ENCODE peak calls at places on chromosomes 5 and 9, in seven cellular contexts. One of them, this sample, is unnamed.

GRCh38 chr9:87667164-87667738 is 58.7 kb upstream of the CTSL start:
- DNase-seq in fibroblast of pulmonary artery: peak
- DNase-seq in heart left ventricle: no peak
- DNase-seq in adrenal gland: no peak
- DNase-seq in ovary: no peak
- DNase-seq in neuronal stem cell: no peak
- DNase-seq in cardiac fibroblast: peak
- DNase-seq in this sample: no peak

GRCh38 chr5:82183828-82184227 is 94.3 kb downstream of the RPS23 start:
- DNase-seq in fibroblast of pulmonary artery: peak
- DNase-seq in heart left ventricle: no peak
- DNase-seq in adrenal gland: no peak
- DNase-seq in ovary: no peak
- DNase-seq in neuronal stem cell: no peak
- DNase-seq in cardiac fibroblast: peak
- DNase-seq in this sample: peak

GRCh38 chr9:94096819-94097577 is 12.7 kb downstream of the PTPDC1 start:
- DNase-seq in fibroblast of pulmonary artery: no peak
- DNase-seq in heart left ventricle: no peak
- DNase-seq in adrenal gland: no peak
- DNase-seq in ovary: no peak
- DNase-seq in neuronal stem cell: no peak
- DNase-seq in cardiac fibroblast: no peak
- DNase-seq in this sample: no peak

GRCh38 chr9:135369401-135369800 is 110.2 kb upstream of the PPP1R26 start:
- DNase-seq in fibroblast of pulmonary artery: no peak
- DNase-seq in heart left ventricle: no peak
- DNase-seq in adrenal gland: no peak
- DNase-seq in ovary: no peak
- DNase-seq in neuronal stem cell: no peak
- DNase-seq in cardiac fibroblast: no peak
- DNase-seq in this sample: no peak

GRCh38 chr5:138449501-138450239 is 10.8 kb downstream of the REEP2 start:
- DNase-seq in fibroblast of pulmonary artery: peak
- DNase-seq in heart left ventricle: peak
- DNase-seq in adrenal gland: peak
- DNase-seq in ovary: peak
- DNase-seq in neuronal stem cell: peak
- DNase-seq in cardiac fibroblast: peak
- DNase-seq in this sample: peak

GRCh38 chr5:140357731-140358093 is 2.3 kb upstream of the SLC4A9 start:
- DNase-seq in fibroblast of pulmonary artery: peak
- DNase-seq in heart left ventricle: peak
- DNase-seq in adrenal gland: peak
- DNase-seq in ovary: peak
- DNase-seq in neuronal stem cell: peak
- DNase-seq in cardiac fibroblast: peak
- DNase-seq in this sample: peak

GRCh38 chr5:139342423-139342723 is 719 bp downstream of the PAIP2 start:
- DNase-seq in fibroblast of pulmonary artery: no peak
- DNase-seq in heart left ventricle: no peak
- DNase-seq in adrenal gland: no peak
- DNase-seq in ovary: no peak
- DNase-seq in neuronal stem cell: no peak
- DNase-seq in cardiac fibroblast: no peak
- DNase-seq in this sample: no peak

GRCh38 chr9:6757988-6758417 is 230 bp downstream of the KDM4C start:
- DNase-seq in fibroblast of pulmonary artery: no peak
- DNase-seq in heart left ventricle: peak
- DNase-seq in adrenal gland: peak
- DNase-seq in ovary: no peak
- DNase-seq in neuronal stem cell: peak
- DNase-seq in cardiac fibroblast: no peak
- DNase-seq in this sample: no peak

GRCh38 chr9:121887553-121888437 is 205.3 kb downstream of the TTLL11 start:
- DNase-seq in fibroblast of pulmonary artery: no peak
- DNase-seq in heart left ventricle: peak
- DNase-seq in adrenal gland: no peak
- DNase-seq in ovary: no peak
- DNase-seq in neuronal stem cell: no peak
- DNase-seq in cardiac fibroblast: no peak
- DNase-seq in this sample: no peak

GRCh38 chr5:159341914-159342313 is 11.6 kb upstream of the IL12B start:
- DNase-seq in fibroblast of pulmonary artery: peak
- DNase-seq in heart left ventricle: peak
- DNase-seq in adrenal gland: peak
- DNase-seq in ovary: no peak
- DNase-seq in neuronal stem cell: no peak
- DNase-seq in cardiac fibroblast: peak
- DNase-seq in this sample: peak

GRCh38 chr9:72428329-72428728 is 63.3 kb upstream of the ZFAND5 start:
- DNase-seq in fibroblast of pulmonary artery: peak
- DNase-seq in heart left ventricle: no peak
- DNase-seq in adrenal gland: no peak
- DNase-seq in ovary: no peak
- DNase-seq in neuronal stem cell: no peak
- DNase-seq in cardiac fibroblast: peak
- DNase-seq in this sample: peak

GRCh38 chr5:177470759-177471536 is 2.5 kb downstream of the DBN1 start:
- DNase-seq in fibroblast of pulmonary artery: no peak
- DNase-seq in heart left ventricle: no peak
- DNase-seq in adrenal gland: no peak
- DNase-seq in ovary: no peak
- DNase-seq in neuronal stem cell: no peak
- DNase-seq in cardiac fibroblast: no peak
- DNase-seq in this sample: peak

GRCh38 chr5:73231245-73231778 is 58.3 kb downstream of the TMEM174 start:
- DNase-seq in fibroblast of pulmonary artery: no peak
- DNase-seq in heart left ventricle: no peak
- DNase-seq in adrenal gland: no peak
- DNase-seq in ovary: no peak
- DNase-seq in neuronal stem cell: no peak
- DNase-seq in cardiac fibroblast: no peak
- DNase-seq in this sample: no peak

GRCh38 chr9:78606011-78606410 is 309.1 kb downstream of the PSAT1 start:
- DNase-seq in fibroblast of pulmonary artery: peak
- DNase-seq in heart left ventricle: no peak
- DNase-seq in adrenal gland: no peak
- DNase-seq in ovary: no peak
- DNase-seq in neuronal stem cell: no peak
- DNase-seq in cardiac fibroblast: peak
- DNase-seq in this sample: peak

GRCh38 chr5:59773286-59773685 is 120.2 kb downstream of the PDE4D start:
- DNase-seq in fibroblast of pulmonary artery: no peak
- DNase-seq in heart left ventricle: no peak
- DNase-seq in adrenal gland: no peak
- DNase-seq in ovary: no peak
- DNase-seq in neuronal stem cell: no peak
- DNase-seq in cardiac fibroblast: no peak
- DNase-seq in this sample: no peak

GRCh38 chr5:132751444-132751843 is 4.2 kb downstream of the CCNI2 start:
- DNase-seq in fibroblast of pulmonary artery: peak
- DNase-seq in heart left ventricle: no peak
- DNase-seq in adrenal gland: no peak
- DNase-seq in ovary: no peak
- DNase-seq in neuronal stem cell: no peak
- DNase-seq in cardiac fibroblast: peak
- DNase-seq in this sample: peak

GRCh38 chr5:111584651-111585050 is 72.3 kb upstream of the STARD4 start:
- DNase-seq in fibroblast of pulmonary artery: peak
- DNase-seq in heart left ventricle: no peak
- DNase-seq in adrenal gland: no peak
- DNase-seq in ovary: no peak
- DNase-seq in neuronal stem cell: no peak
- DNase-seq in cardiac fibroblast: peak
- DNase-seq in this sample: peak

GRCh38 chr5:73902327-73903051 is 276.5 kb downstream of the ARHGEF28 start:
- DNase-seq in fibroblast of pulmonary artery: peak
- DNase-seq in heart left ventricle: peak
- DNase-seq in adrenal gland: no peak
- DNase-seq in ovary: no peak
- DNase-seq in neuronal stem cell: peak
- DNase-seq in cardiac fibroblast: peak
- DNase-seq in this sample: peak

GRCh38 chr5:76689321-76690026 is 26.5 kb upstream of the F2R start:
- DNase-seq in fibroblast of pulmonary artery: peak
- DNase-seq in heart left ventricle: no peak
- DNase-seq in adrenal gland: no peak
- DNase-seq in ovary: no peak
- DNase-seq in neuronal stem cell: no peak
- DNase-seq in cardiac fibroblast: peak
- DNase-seq in this sample: peak

GRCh38 chr5:1161832-1162229 is 39.6 kb upstream of the SLC6A19 start:
- DNase-seq in fibroblast of pulmonary artery: no peak
- DNase-seq in heart left ventricle: peak
- DNase-seq in adrenal gland: peak
- DNase-seq in ovary: no peak
- DNase-seq in neuronal stem cell: no peak
- DNase-seq in cardiac fibroblast: peak
- DNase-seq in this sample: no peak

GRCh38 chr9:135887585-135888050 is 19.7 kb downstream of the CAMSAP1 start:
- DNase-seq in fibroblast of pulmonary artery: no peak
- DNase-seq in heart left ventricle: peak
- DNase-seq in adrenal gland: no peak
- DNase-seq in ovary: no peak
- DNase-seq in neuronal stem cell: no peak
- DNase-seq in cardiac fibroblast: no peak
- DNase-seq in this sample: no peak

GRCh38 chr5:143418140-143418866 is 14.8 kb upstream of the NR3C1 start:
- DNase-seq in fibroblast of pulmonary artery: no peak
- DNase-seq in heart left ventricle: no peak
- DNase-seq in adrenal gland: no peak
- DNase-seq in ovary: no peak
- DNase-seq in neuronal stem cell: no peak
- DNase-seq in cardiac fibroblast: no peak
- DNase-seq in this sample: no peak

DNA sequence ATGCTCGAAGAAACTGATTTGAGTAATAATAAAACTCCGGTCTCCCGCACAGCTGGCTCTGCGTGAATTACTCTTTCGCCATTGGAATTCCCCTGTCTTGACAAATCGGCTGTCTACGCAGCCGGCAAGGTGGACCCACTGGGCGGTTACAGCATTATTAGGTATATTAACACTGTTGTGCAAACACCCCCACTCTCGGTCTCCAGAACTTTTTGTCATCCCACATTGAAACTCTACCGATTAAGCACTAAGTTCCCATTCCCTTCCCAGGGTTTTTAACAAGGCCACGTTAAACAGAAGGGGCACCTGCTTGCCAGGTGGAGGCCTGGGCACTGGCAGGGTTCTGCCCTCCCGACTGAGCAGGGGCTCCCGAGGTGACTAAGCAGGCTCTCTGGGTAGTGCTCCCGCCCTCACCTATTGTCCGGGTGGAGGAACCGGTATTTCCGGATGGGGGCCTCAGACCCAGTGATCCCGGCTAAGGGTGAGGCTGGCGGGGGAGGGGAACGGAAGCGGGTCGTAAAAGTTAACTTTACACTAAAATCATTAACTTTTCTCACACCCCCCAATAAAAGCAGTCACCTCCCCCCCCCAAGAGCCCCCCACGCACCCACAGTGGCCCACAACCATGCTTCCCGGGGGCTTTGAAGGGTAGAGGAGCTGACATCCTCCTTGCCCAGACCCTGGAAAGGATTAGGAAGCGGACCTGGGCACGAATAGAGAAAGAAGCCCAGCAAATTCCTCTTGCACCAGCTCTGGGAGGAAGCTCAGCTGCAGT is 53.5 kb upstream of the TJP2 start:
- DNase-seq in fibroblast of pulmonary artery: no peak
- DNase-seq in heart left ventricle: peak
- DNase-seq in adrenal gland: no peak
- DNase-seq in ovary: peak
- DNase-seq in neuronal stem cell: peak
- DNase-seq in cardiac fibroblast: no peak
- DNase-seq in this sample: no peak
- H3K4me3 ChIP-seq in fibroblast of pulmonary artery: peak
- H3K4me3 ChIP-seq in heart left ventricle: peak
- H3K4me3 ChIP-seq in adrenal gland: peak
- H3K4me3 ChIP-seq in ovary: peak
- H3K4me3 ChIP-seq in neuronal stem cell: peak
- H3K4me3 ChIP-seq in cardiac fibroblast: peak
- H3K4me3 ChIP-seq in this sample: peak

GRCh38 chr9:38035873-38036272 is 33.2 kb downstream of the SHB start:
- DNase-seq in fibroblast of pulmonary artery: peak
- DNase-seq in heart left ventricle: no peak
- DNase-seq in adrenal gland: no peak
- DNase-seq in ovary: no peak
- DNase-seq in neuronal stem cell: no peak
- DNase-seq in cardiac fibroblast: peak
- DNase-seq in this sample: peak
- H3K4me3 ChIP-seq in fibroblast of pulmonary artery: no peak
- H3K4me3 ChIP-seq in heart left ventricle: no peak
- H3K4me3 ChIP-seq in adrenal gland: no peak
- H3K4me3 ChIP-seq in ovary: no peak
- H3K4me3 ChIP-seq in neuronal stem cell: no peak
- H3K4me3 ChIP-seq in cardiac fibroblast: no peak
- H3K4me3 ChIP-seq in this sample: no peak

DNA sequence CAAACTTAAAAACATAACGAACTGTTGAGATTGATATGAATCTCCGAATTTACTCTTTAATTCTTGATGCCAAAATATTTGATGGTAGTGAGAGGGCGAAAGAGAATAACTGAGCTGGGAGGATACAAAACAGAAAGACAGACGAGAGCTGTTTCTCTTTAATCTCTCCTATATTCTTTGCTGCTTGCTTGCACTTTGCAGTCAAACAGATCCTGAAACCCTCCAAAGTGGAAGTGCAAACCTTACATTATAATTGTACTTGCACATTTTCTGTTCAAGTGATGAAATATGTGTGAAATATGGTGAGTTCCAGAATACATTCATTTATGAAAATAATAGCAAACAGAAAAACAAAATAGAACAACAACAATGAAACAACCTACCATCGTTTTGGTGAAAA is 63.8 kb downstream of the PAM start:
- DNase-seq in fibroblast of pulmonary artery: no peak
- DNase-seq in heart left ventricle: no peak
- DNase-seq in adrenal gland: no peak
- DNase-seq in ovary: no peak
- DNase-seq in neuronal stem cell: no peak
- DNase-seq in cardiac fibroblast: no peak
- DNase-seq in this sample: no peak
- H3K4me3 ChIP-seq in fibroblast of pulmonary artery: no peak
- H3K4me3 ChIP-seq in heart left ventricle: no peak
- H3K4me3 ChIP-seq in adrenal gland: no peak
- H3K4me3 ChIP-seq in ovary: no peak
- H3K4me3 ChIP-seq in neuronal stem cell: no peak
- H3K4me3 ChIP-seq in cardiac fibroblast: no peak
- H3K4me3 ChIP-seq in this sample: no peak

DNA sequence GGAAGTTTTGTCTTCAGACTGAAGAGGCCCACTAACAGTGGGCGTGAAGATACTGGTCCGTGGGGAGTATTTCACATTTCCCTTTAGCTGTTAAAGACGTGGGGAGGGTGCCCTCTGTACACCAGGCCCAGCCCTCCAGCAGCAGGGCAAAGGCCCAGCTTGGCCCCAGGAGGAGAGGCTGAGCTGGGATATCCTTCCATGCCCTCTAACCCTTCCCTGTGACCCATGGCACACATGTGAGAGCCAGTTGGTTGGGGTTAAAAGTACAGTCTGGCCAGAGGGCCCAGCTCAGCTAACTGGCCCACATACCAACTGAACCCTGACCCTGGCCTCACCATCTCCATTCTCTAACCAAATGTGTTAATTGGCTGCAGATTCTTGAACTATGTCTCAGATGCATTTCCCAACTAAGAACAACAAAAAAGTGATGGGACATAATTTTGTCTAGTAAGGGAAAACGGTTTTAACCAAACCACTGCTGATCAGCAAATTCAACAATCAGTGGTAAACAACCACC is 74.4 kb downstream of the LHFPL2 start:
- DNase-seq in fibroblast of pulmonary artery: no peak
- DNase-seq in heart left ventricle: no peak
- DNase-seq in adrenal gland: no peak
- DNase-seq in ovary: no peak
- DNase-seq in neuronal stem cell: no peak
- DNase-seq in cardiac fibroblast: peak
- DNase-seq in this sample: no peak
- H3K4me3 ChIP-seq in fibroblast of pulmonary artery: no peak
- H3K4me3 ChIP-seq in heart left ventricle: no peak
- H3K4me3 ChIP-seq in adrenal gland: no peak
- H3K4me3 ChIP-seq in ovary: no peak
- H3K4me3 ChIP-seq in neuronal stem cell: no peak
- H3K4me3 ChIP-seq in cardiac fibroblast: no peak
- H3K4me3 ChIP-seq in this sample: no peak

This sample was measured in fibroblast of the aortic adventitia.